ENCODE peak calls at places on chromosomes 4 and X, in nine cellular contexts. J is foreskin melanocyte; Q is A549; N is A172; G is non-pigmented ciliary epithelial cell; X is sigmoid colon; T is NCI-H774; L is stimulated activated CD8-positive, alpha-beta memory T cell treated with anti-CD3 and anti-CD28 coated beads, Interleukin-15, amount 100 ng/mL, for 24 hours; Z is stimulated activated CD4-positive, alpha-beta T cell treated with anti-CD3 and anti-CD28 coated beads, Interleukin-2, amount 100 ng/mL, for 24 hours. Y is an unnamed sample.

GRCh38 chrX:1323315-1323714 is 13.3 kb upstream of the IL3RA start:
- DNase-seq in J (no peak), Q (peak; percentile 84), N (peak; percentile 78), G (no peak), X (no peak), T (no peak), L (no peak), Z (peak; percentile 57), Y (peak; percentile 28)

GRCh38 chrX:143634701-143635442 is 1.0 kb downstream of the SLITRK4 start:
- DNase-seq in J (no peak), Q (no peak), N (no peak), G (no peak), X (no peak), T (no peak), L (no peak), Z (no peak), Y (no peak)

GRCh38 chr4:147110473-147110872 is 164.8 kb upstream of the TTC29 start:
- DNase-seq in J (no peak), Q (no peak), N (no peak), G (no peak), X (no peak), T (no peak), L (no peak), Z (no peak), Y (no peak)

GRCh38 chr4:89563431-89563830 is 255.8 kb upstream of the GPRIN3 start:
- DNase-seq in J (no peak), Q (no peak), N (no peak), G (no peak), X (no peak), T (no peak), L (no peak), Z (no peak), Y (no peak)

GRCh38 chr4:1405636-1406415 is 416 bp downstream of the NKX1-1 start:
- DNase-seq in J (no peak), Q (no peak), N (no peak), G (no peak), X (peak; percentile 27), T (no peak), L (no peak), Z (no peak), Y (no peak)

GRCh38 chr4:152709675-152710438 is 30.1 kb upstream of the TMEM154 start:
- DNase-seq in J (no peak), Q (no peak), N (peak; percentile 65), G (no peak), X (no peak), T (no peak), L (no peak), Z (no peak), Y (no peak)

GRCh38 chr4:126807132-126807531 is 825.6 kb upstream of the INTU start:
- DNase-seq in J (peak; percentile 89), Q (no peak), N (no peak), G (no peak), X (no peak), T (no peak), L (no peak), Z (no peak), Y (no peak)

GRCh38 chrX:144896323-144896722 is 351.0 kb upstream of the SPANXN1 start:
- DNase-seq in J (no peak), Q (no peak), N (peak; percentile 20), G (no peak), X (no peak), T (no peak), L (no peak), Z (no peak), Y (no peak)

GRCh38 chr4:71752383-71753042 is 31.4 kb downstream of the GC start:
- DNase-seq in J (no peak), Q (no peak), N (no peak), G (no peak), X (no peak), T (no peak), L (no peak), Z (no peak), Y (no peak)

GRCh38 chr4:73777612-73778011 is 37.2 kb downstream of the CXCL8 start:
- DNase-seq in J (no peak), Q (no peak), N (no peak), G (no peak), X (no peak), T (no peak), L (no peak), Z (no peak), Y (no peak)

GRCh38 chr4:64617813-64618212 is 208.6 kb upstream of the TECRL start:
- DNase-seq in J (no peak), Q (peak; percentile 15), N (peak; percentile 17), G (no peak), X (no peak), T (peak; percentile 13), L (no peak), Z (no peak), Y (no peak)

GRCh38 chrX:54921427-54922021 is 900 bp downstream of the TRO start:
- DNase-seq in J (peak; percentile 27), Q (no peak), N (peak; percentile 60), G (peak; percentile 31), X (peak; percentile 80), T (peak; percentile 40), L (peak; percentile 11), Z (peak; percentile 40), Y (peak; percentile 19)

GRCh38 chrX:119502727-119503483 is 34.7 kb downstream of the SLC25A5 start:
- DNase-seq in J (peak; percentile 38), Q (peak; percentile 96), N (peak; percentile 21), G (no peak), X (peak; percentile 24), T (peak; percentile 38), L (no peak), Z (no peak), Y (no peak)

GRCh38 chr4:41693629-41694028 is 54.9 kb downstream of the PHOX2B start:
- DNase-seq in J (peak; percentile 20), Q (peak; percentile 45), N (peak; percentile 37), G (no peak), X (no peak), T (peak; percentile 18), L (no peak), Z (no peak), Y (no peak)

GRCh38 chr4:142567199-142567598 is 278.9 kb downstream of the INPP4B start:
- DNase-seq in J (peak; percentile 55), Q (peak; percentile 47), N (peak; percentile 33), G (no peak), X (no peak), T (no peak), L (no peak), Z (peak; percentile 64), Y (no peak)

GRCh38 chr4:87843936-87844335 is 11.2 kb downstream of the MEPE start:
- DNase-seq in J (peak; percentile 58), Q (peak; percentile 33), N (peak; percentile 85), G (no peak), X (no peak), T (no peak), L (no peak), Z (no peak), Y (no peak)

GRCh38 chr4:472881-473574 is 25.9 kb downstream of the ZNF721 start:
- DNase-seq in J (peak; percentile 9), Q (peak; percentile 20), N (peak; percentile 16), G (no peak), X (no peak), T (no peak), L (no peak), Z (no peak), Y (no peak)

GRCh38 chrX:106467422-106467821 is 144.4 kb upstream of the RADX start:
- DNase-seq in J (no peak), Q (no peak), N (no peak), G (no peak), X (no peak), T (no peak), L (no peak), Z (no peak), Y (no peak)

GRCh38 chr4:152935661-152936445 is at the start of gene FHDC1:
- DNase-seq in J (no peak), Q (peak; percentile 35), N (peak; percentile 11), G (no peak), X (no peak), T (peak; percentile 50), L (no peak), Z (no peak), Y (peak; percentile 31)

GRCh38 chrX:132071260-132071659 is 48.2 kb downstream of the STK26 start:
- DNase-seq in J (no peak), Q (peak; percentile 11), N (no peak), G (no peak), X (no peak), T (no peak), L (no peak), Z (no peak), Y (no peak)

GRCh38 chrX:143536176-143536575 is 18.9 kb upstream of the SPANXN3 start:
- DNase-seq in J (no peak), Q (no peak), N (no peak), G (no peak), X (no peak), T (no peak), L (no peak), Z (no peak), Y (no peak)

GRCh38 chr4:88457307-88458090 is 580 bp downstream of the HERC5 start:
- DNase-seq in J (no peak), Q (no peak), N (no peak), G (no peak), X (peak; percentile 77), T (no peak), L (peak; percentile 13), Z (peak; percentile 47), Y (no peak)

GRCh38 chrX:103779156-103779555 is 2.5 kb downstream of the PLP1 start:
- DNase-seq in J (no peak), Q (no peak), N (no peak), G (no peak), X (no peak), T (no peak), L (no peak), Z (no peak), Y (no peak)

GRCh38 chrX:135985123-135985973 is at the start of gene SLC9A6:
- DNase-seq in J (peak; percentile 27), Q (peak; percentile 61), N (peak; percentile 3), G (no peak), X (peak; percentile 87), T (peak; percentile 73), L (peak; percentile 35), Z (peak; percentile 72), Y (peak; percentile 64)

GRCh38 chr4:177222776-177223175 is 86.9 kb upstream of the NEIL3 start:
- DNase-seq in J (no peak), Q (no peak), N (no peak), G (no peak), X (no peak), T (no peak), L (no peak), Z (no peak), Y (no peak)

GRCh38 chr4:15149842-15150592 is 147.7 kb downstream of the CPEB2 start:
- DNase-seq in J (peak; percentile 48), Q (peak; percentile 87), N (peak; percentile 72), G (no peak), X (peak; percentile 90), T (peak; percentile 71), L (no peak), Z (no peak), Y (no peak)

GRCh38 chrX:22159071-22159470 is 113.6 kb upstream of the CBLL2 start:
- DNase-seq in J (peak; percentile 73), Q (no peak), N (peak; percentile 53), G (no peak), X (no peak), T (no peak), L (no peak), Z (no peak), Y (no peak)

GRCh38 chr4:103934178-103934789 is 214.5 kb upstream of the TACR3 start:
- DNase-seq in J (peak; percentile 32), Q (peak; percentile 37), N (peak; percentile 58), G (no peak), X (no peak), T (peak; percentile 2), L (no peak), Z (no peak), Y (no peak)

GRCh38 chr4:2630556-2631273 is 94.3 kb downstream of the FAM193A start:
- DNase-seq in J (no peak), Q (no peak), N (no peak), G (no peak), X (peak; percentile 56), T (no peak), L (no peak), Z (no peak), Y (no peak)

GRCh38 chr4:6225469-6225868 is 25.1 kb upstream of the JAKMIP1 start:
- DNase-seq in J (no peak), Q (no peak), N (peak; percentile 41), G (no peak), X (peak; percentile 35), T (no peak), L (no peak), Z (no peak), Y (no peak)

GRCh38 chr4:7451434-7451789 is 16.7 kb upstream of the PSAPL1 start:
- DNase-seq in J (no peak), Q (no peak), N (no peak), G (no peak), X (no peak), T (no peak), L (no peak), Z (no peak), Y (no peak)